ENCODE peak calls at places on chromosomes 4 and X, in four cellular contexts. One of them, this sample, is unnamed.

GRCh38 chr4:153072661-153073060 is 131.6 kb upstream of the TRIM2 start:
- DNase-seq in NCI-H774: no peak
- DNase-seq in thyroid gland: no peak
- DNase-seq in left lung: no peak
- DNase-seq in this sample: no peak

GRCh38 chr4:150337709-150338108 is 244.2 kb upstream of the MAB21L2 start:
- DNase-seq in NCI-H774: no peak
- DNase-seq in thyroid gland: no peak
- DNase-seq in left lung: no peak
- DNase-seq in this sample: no peak

GRCh38 chr4:8383451-8384160 is 56.9 kb downstream of the ACOX3 start:
- DNase-seq in thyroid gland: peak; percentile 85
- DNase-seq in NCI-H774: no peak
- DNase-seq in left lung: peak; percentile 54
- DNase-seq in this sample: peak; percentile 46

GRCh38 chr4:71866212-71866885 is 82.5 kb upstream of the GC start:
- DNase-seq in left lung: no peak
- DNase-seq in thyroid gland: no peak
- DNase-seq in NCI-H774: no peak
- DNase-seq in this sample: no peak

GRCh38 chrX:17608898-17609297 is 128.4 kb upstream of the SCML1 start:
- DNase-seq in left lung: no peak
- DNase-seq in thyroid gland: peak; percentile 40
- DNase-seq in NCI-H774: peak; percentile 64
- DNase-seq in this sample: no peak

GRCh38 chr4:20944961-20945360 is 244.7 kb downstream of the PACRGL start:
- DNase-seq in thyroid gland: no peak
- DNase-seq in left lung: no peak
- DNase-seq in NCI-H774: no peak
- DNase-seq in this sample: no peak

GRCh38 chr4:54550415-54551171 is 107.2 kb upstream of the KIT start:
- DNase-seq in left lung: peak; percentile 61
- DNase-seq in thyroid gland: peak; percentile 66
- DNase-seq in NCI-H774: no peak
- DNase-seq in this sample: no peak

GRCh38 chrX:125202486-125203378 is 116.9 kb upstream of the TEX13C start:
- DNase-seq in NCI-H774: peak; percentile 35
- DNase-seq in left lung: no peak
- DNase-seq in thyroid gland: peak; percentile 0
- DNase-seq in this sample: no peak

GRCh38 chr4:184993243-184993642 is 25.0 kb upstream of the HELT start:
- DNase-seq in left lung: no peak
- DNase-seq in NCI-H774: no peak
- DNase-seq in thyroid gland: no peak
- DNase-seq in this sample: no peak

GRCh38 chr4:113893546-113893945 is 85.9 kb downstream of the ARSJ start:
- DNase-seq in left lung: no peak
- DNase-seq in NCI-H774: no peak
- DNase-seq in thyroid gland: no peak
- DNase-seq in this sample: no peak

GRCh38 chr4:38925492-38926418 is 58.1 kb downstream of the FAM114A1 start:
- DNase-seq in left lung: no peak
- DNase-seq in NCI-H774: no peak
- DNase-seq in thyroid gland: no peak
- DNase-seq in this sample: no peak

GRCh38 chrX:148228521-148228920 is 247.4 kb downstream of the FMR1NB start:
- DNase-seq in NCI-H774: no peak
- DNase-seq in thyroid gland: no peak
- DNase-seq in left lung: no peak
- DNase-seq in this sample: no peak

GRCh38 chr4:22574880-22575279 is 59.0 kb upstream of the ADGRA3 start:
- DNase-seq in thyroid gland: no peak
- DNase-seq in left lung: no peak
- DNase-seq in NCI-H774: no peak
- DNase-seq in this sample: no peak

GRCh38 chr4:129046055-129046959 is 47.0 kb downstream of the SCLT1 start:
- DNase-seq in NCI-H774: no peak
- DNase-seq in thyroid gland: no peak
- DNase-seq in left lung: no peak
- DNase-seq in this sample: no peak

GRCh38 chr4:185577592-185577940 is 42.3 kb upstream of the PDLIM3 start:
- DNase-seq in thyroid gland: no peak
- DNase-seq in NCI-H774: no peak
- DNase-seq in left lung: no peak
- DNase-seq in this sample: no peak

GRCh38 chr4:41362647-41363383 is 106.1 kb downstream of the UCHL1 start:
- DNase-seq in thyroid gland: peak; percentile 17
- DNase-seq in left lung: no peak
- DNase-seq in NCI-H774: no peak
- DNase-seq in this sample: no peak

GRCh38 chrX:120358687-120359086 is 3.2 kb upstream of the ATP1B4 start:
- DNase-seq in NCI-H774: no peak
- DNase-seq in thyroid gland: no peak
- DNase-seq in left lung: no peak
- DNase-seq in this sample: no peak

This sample was measured in lower lobe of right lung.